ENCODE peak calls at places on chromosomes 7 and 10, in four cellular contexts. L is neural crest cell, G is fibroblast of villous mesenchyme, W is upper lobe of right lung. E is an unnamed sample.

GRCh38 chr7:55140221-55140980 is 121.6 kb downstream of the EGFR start:
- DNase-seq in L (no peak), G (peak), W (no peak), E (peak)

GRCh38 chr10:21509391-21510217 is 15.9 kb downstream of the SKIDA1 start:
- DNase-seq in L (no peak), G (no peak), W (peak), E (no peak)

GRCh38 chr10:3554121-3554522 is 230.9 kb downstream of the KLF6 start:
- DNase-seq in L (no peak), G (no peak), W (no peak), E (no peak)

GRCh38 chr7:140015471-140015970 is 47.2 kb downstream of the PARP12 start:
- DNase-seq in L (no peak), G (no peak), W (peak), E (no peak)

GRCh38 chr7:37923996-37924395 is 3.6 kb downstream of the EPDR1 start:
- DNase-seq in L (no peak), G (no peak), W (no peak), E (no peak)

GRCh38 chr10:112951349-112952281 is 1.6 kb downstream of the TCF7L2 start:
- DNase-seq in L (peak), G (peak), W (peak), E (peak)

GRCh38 chr7:152588350-152588749 is 87.6 kb downstream of the XRCC2 start:
- DNase-seq in L (no peak), G (peak), W (no peak), E (peak)

GRCh38 chr7:132077986-132078385 is 498.3 kb downstream of the PLXNA4 start:
- DNase-seq in L (no peak), G (peak), W (no peak), E (peak)

GRCh38 chr7:149144996-149145850 is 2.0 kb upstream of the ZNF398 start:
- DNase-seq in L (no peak), G (no peak), W (no peak), E (no peak)

GRCh38 chr7:80724249-80724871 is 85.9 kb downstream of the CD36 start:
- DNase-seq in L (no peak), G (peak), W (no peak), E (peak)

GRCh38 chr7:76327610-76328009 is 25.1 kb downstream of the HSPB1 start:
- DNase-seq in L (no peak), G (no peak), W (no peak), E (no peak)

GRCh38 chr7:26365077-26365896 is 73.6 kb downstream of the SNX10 start:
- DNase-seq in L (peak), G (peak), W (no peak), E (peak)

GRCh38 chr7:120060283-120060682 is 212.7 kb upstream of the KCND2 start:
- DNase-seq in L (no peak), G (peak), W (no peak), E (peak)

GRCh38 chr7:32879460-32879859 is 12.1 kb downstream of the KBTBD2 start:
- DNase-seq in L (no peak), G (peak), W (no peak), E (peak)

GRCh38 chr10:106913294-106913693 is 251.2 kb downstream of the SORCS1 start:
- DNase-seq in L (no peak), G (no peak), W (no peak), E (no peak)

GRCh38 chr7:42014625-42015412 is 222.2 kb downstream of the GLI3 start:
- DNase-seq in L (peak), G (peak), W (no peak), E (peak)

GRCh38 chr10:122441961-122442360 is 12.5 kb upstream of the ARMS2 start:
- DNase-seq in L (peak), G (peak), W (no peak), E (peak)

GRCh38 chr10:11141571-11142091 is 124.0 kb downstream of the CELF2 start:
- DNase-seq in L (no peak), G (no peak), W (no peak), E (no peak)

GRCh38 chr10:76430330-76430729 is 998.9 kb downstream of the LRMDA start:
- DNase-seq in L (no peak), G (peak), W (no peak), E (no peak)

GRCh38 chr7:50068026-50068425 is 25.0 kb downstream of the ZPBP start:
- DNase-seq in L (no peak), G (no peak), W (no peak), E (peak)

GRCh38 chr7:143490719-143491306 is 13.1 kb downstream of the TAS2R41 start:
- DNase-seq in L (no peak), G (peak), W (no peak), E (peak)

GRCh38 chr10:99360935-99361334 is 31.8 kb downstream of the CNNM1 start:
- DNase-seq in L (no peak), G (no peak), W (no peak), E (no peak)

GRCh38 chr7:6276911-6277408 is 4.5 kb upstream of the CYTH3 start:
- DNase-seq in L (no peak), G (no peak), W (peak), E (peak)

GRCh38 chr10:3909339-3909738 is 124.3 kb upstream of the KLF6 start:
- DNase-seq in L (no peak), G (no peak), W (no peak), E (no peak)

GRCh38 chr7:66671034-66671433 is 42.4 kb downstream of the KCTD7 start:
- DNase-seq in L (no peak), G (no peak), W (no peak), E (no peak)

GRCh38 chr10:15331456-15331855 is 39.6 kb downstream of the FAM171A1 start:
- DNase-seq in L (no peak), G (no peak), W (no peak), E (no peak)

GRCh38 chr10:8069108-8069507 is 14.6 kb downstream of the GATA3 start:
- DNase-seq in L (no peak), G (no peak), W (no peak), E (no peak)

DNA sequence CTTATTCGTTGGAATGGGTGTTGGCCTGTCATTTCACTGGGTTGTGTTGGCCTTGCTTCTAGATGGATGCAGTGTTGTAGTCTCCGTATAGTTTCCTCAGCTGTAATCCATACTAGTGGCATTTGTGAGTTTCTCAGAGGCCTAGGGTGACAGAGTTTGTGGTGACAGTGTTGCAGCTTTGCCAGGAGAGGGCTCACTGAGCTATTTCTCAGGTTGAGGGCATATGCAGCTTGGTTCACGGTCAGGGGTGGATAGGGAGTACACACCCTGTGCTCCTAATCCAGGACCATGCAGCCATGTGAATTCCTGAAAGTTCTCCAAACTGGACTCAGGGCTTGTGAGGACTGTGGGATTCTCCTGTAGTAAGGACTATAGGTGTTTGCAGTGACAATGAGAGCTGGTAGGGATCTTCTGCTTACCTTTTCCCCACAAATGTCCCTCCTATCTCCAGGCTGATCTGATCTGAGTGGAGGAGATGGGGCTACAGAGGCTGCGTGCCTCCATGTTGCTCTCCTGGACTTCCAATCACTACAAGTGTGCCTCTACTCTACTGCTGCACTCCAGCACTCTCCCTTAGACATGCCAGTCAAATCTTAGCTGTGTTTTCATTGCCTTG is 229.0 kb downstream of the STK31 start:
- DNase-seq in L (peak), G (peak), W (no peak), E (peak)
- TF ChIP-seq CTCF in L (peak), G (peak), W (peak), E (peak)

DNA sequence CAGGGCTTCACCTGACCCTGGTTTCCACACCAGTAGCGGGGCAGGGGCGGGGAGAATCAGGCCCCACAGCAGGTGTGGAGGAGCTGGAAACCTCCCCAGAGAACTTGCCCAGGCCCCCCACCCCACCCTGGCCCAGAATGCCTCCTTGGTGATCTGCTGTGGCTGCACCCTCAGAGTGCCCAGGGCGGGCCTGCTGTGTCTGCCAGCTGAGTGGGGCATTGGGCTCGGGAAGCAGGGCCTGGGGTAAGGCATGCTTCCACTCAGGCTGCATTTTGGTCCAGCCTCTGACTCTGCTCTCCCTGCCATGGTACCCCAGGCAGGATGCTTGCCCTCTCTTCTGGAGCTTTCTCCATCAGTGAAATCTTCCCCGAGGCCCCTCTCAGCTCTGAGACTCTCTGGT is 1.1 kb upstream of the CRHR2 start:
- DNase-seq in L (no peak), G (no peak), W (no peak), E (no peak)
- TF ChIP-seq CTCF in L (no peak), G (no peak), W (no peak), E (no peak)

DNA sequence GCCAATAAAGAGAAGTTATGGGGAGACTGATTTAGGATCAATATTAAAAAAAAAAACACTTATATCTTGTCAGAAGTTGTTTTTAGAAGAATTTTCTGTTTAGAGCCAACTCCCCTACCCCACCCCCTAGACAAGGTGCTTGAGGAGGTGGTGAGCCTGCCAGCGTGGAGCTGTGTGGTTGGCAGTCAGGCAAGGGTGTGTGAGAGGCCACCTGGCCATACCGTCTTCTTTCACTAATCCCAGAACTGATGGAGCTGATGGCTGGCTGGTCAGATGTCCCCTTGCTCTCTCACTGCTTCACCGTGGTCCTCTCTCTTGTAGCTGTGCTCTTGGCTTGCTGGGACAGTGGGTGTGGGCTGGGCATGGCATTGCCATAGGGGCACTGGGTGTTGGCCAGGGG is 34.3 kb downstream of the NACAD start:
- DNase-seq in L (no peak), G (no peak), W (no peak), E (no peak)
- TF ChIP-seq CTCF in L (no peak), G (no peak), W (no peak), E (no peak)

GRCh38 chr10:74175510-74176379 is 24.7 kb downstream of the ADK start:
- DNase-seq in L (no peak), G (no peak), W (no peak), E (no peak)
- TF ChIP-seq CTCF in L (no peak), G (no peak), W (no peak), E (no peak)

E was measured in cardiac fibroblast.